ENCODE peak calls at places on chromosomes 12 and 14, in seven cellular contexts. One of them, this sample, is unnamed.

GRCh38 chr14:21092147-21093011 is 6.1 kb downstream of the ZNF219 start:
- DNase-seq in AG04450: no peak
- DNase-seq in NCI-H524: peak
- DNase-seq in amniotic stem cell: no peak
- DNase-seq in cardiac fibroblast: peak
- DNase-seq in activated T-helper 1 cell treated with anti-CD3 and anti-CD28 coated beads, Interleukin-2, amount 50 U/mL, for 16 hours: peak
- DNase-seq in HCEC 1CT: peak
- DNase-seq in this sample: peak

GRCh38 chr14:102493096-102493495 is 16.5 kb downstream of the ANKRD9 start:
- DNase-seq in AG04450: no peak
- DNase-seq in NCI-H524: no peak
- DNase-seq in amniotic stem cell: no peak
- DNase-seq in cardiac fibroblast: no peak
- DNase-seq in activated T-helper 1 cell treated with anti-CD3 and anti-CD28 coated beads, Interleukin-2, amount 50 U/mL, for 16 hours: no peak
- DNase-seq in HCEC 1CT: no peak
- DNase-seq in this sample: no peak

GRCh38 chr12:76299536-76300296 is 48.5 kb downstream of the BBS10 start:
- DNase-seq in AG04450: no peak
- DNase-seq in NCI-H524: peak
- DNase-seq in amniotic stem cell: no peak
- DNase-seq in cardiac fibroblast: no peak
- DNase-seq in activated T-helper 1 cell treated with anti-CD3 and anti-CD28 coated beads, Interleukin-2, amount 50 U/mL, for 16 hours: no peak
- DNase-seq in HCEC 1CT: no peak
- DNase-seq in this sample: no peak

GRCh38 chr14:68547305-68548193 is 245.3 kb downstream of the ZFP36L1 start:
- DNase-seq in AG04450: peak
- DNase-seq in NCI-H524: no peak
- DNase-seq in amniotic stem cell: peak
- DNase-seq in cardiac fibroblast: peak
- DNase-seq in activated T-helper 1 cell treated with anti-CD3 and anti-CD28 coated beads, Interleukin-2, amount 50 U/mL, for 16 hours: no peak
- DNase-seq in HCEC 1CT: peak
- DNase-seq in this sample: no peak

GRCh38 chr14:68722968-68723577 is 69.8 kb downstream of the ZFP36L1 start:
- DNase-seq in AG04450: no peak
- DNase-seq in NCI-H524: no peak
- DNase-seq in amniotic stem cell: no peak
- DNase-seq in cardiac fibroblast: no peak
- DNase-seq in activated T-helper 1 cell treated with anti-CD3 and anti-CD28 coated beads, Interleukin-2, amount 50 U/mL, for 16 hours: no peak
- DNase-seq in HCEC 1CT: no peak
- DNase-seq in this sample: no peak

GRCh38 chr12:29519585-29520182 is 22.2 kb upstream of the OVCH1 start:
- DNase-seq in AG04450: peak
- DNase-seq in NCI-H524: peak
- DNase-seq in amniotic stem cell: peak
- DNase-seq in cardiac fibroblast: peak
- DNase-seq in activated T-helper 1 cell treated with anti-CD3 and anti-CD28 coated beads, Interleukin-2, amount 50 U/mL, for 16 hours: no peak
- DNase-seq in HCEC 1CT: peak
- DNase-seq in this sample: no peak

GRCh38 chr14:69683971-69684370 is 72.6 kb downstream of the SUSD6 start:
- DNase-seq in AG04450: no peak
- DNase-seq in NCI-H524: no peak
- DNase-seq in amniotic stem cell: no peak
- DNase-seq in cardiac fibroblast: no peak
- DNase-seq in activated T-helper 1 cell treated with anti-CD3 and anti-CD28 coated beads, Interleukin-2, amount 50 U/mL, for 16 hours: no peak
- DNase-seq in HCEC 1CT: no peak
- DNase-seq in this sample: no peak

GRCh38 chr14:76546426-76547221 is 170.7 kb downstream of the ESRRB start:
- DNase-seq in AG04450: no peak
- DNase-seq in NCI-H524: peak
- DNase-seq in amniotic stem cell: no peak
- DNase-seq in cardiac fibroblast: no peak
- DNase-seq in activated T-helper 1 cell treated with anti-CD3 and anti-CD28 coated beads, Interleukin-2, amount 50 U/mL, for 16 hours: no peak
- DNase-seq in HCEC 1CT: peak
- DNase-seq in this sample: no peak

GRCh38 chr14:94764573-94764972 is 5.3 kb downstream of the GSC start:
- DNase-seq in AG04450: no peak
- DNase-seq in NCI-H524: no peak
- DNase-seq in amniotic stem cell: no peak
- DNase-seq in cardiac fibroblast: no peak
- DNase-seq in activated T-helper 1 cell treated with anti-CD3 and anti-CD28 coated beads, Interleukin-2, amount 50 U/mL, for 16 hours: no peak
- DNase-seq in HCEC 1CT: no peak
- DNase-seq in this sample: no peak

GRCh38 chr14:54763761-54764160 is 138.9 kb downstream of the GCH1 start:
- DNase-seq in AG04450: no peak
- DNase-seq in NCI-H524: no peak
- DNase-seq in amniotic stem cell: no peak
- DNase-seq in cardiac fibroblast: no peak
- DNase-seq in activated T-helper 1 cell treated with anti-CD3 and anti-CD28 coated beads, Interleukin-2, amount 50 U/mL, for 16 hours: no peak
- DNase-seq in HCEC 1CT: no peak
- DNase-seq in this sample: no peak

GRCh38 chr12:62250671-62251608 is 9.3 kb upstream of the USP15 start:
- DNase-seq in AG04450: no peak
- DNase-seq in NCI-H524: no peak
- DNase-seq in amniotic stem cell: no peak
- DNase-seq in cardiac fibroblast: peak
- DNase-seq in activated T-helper 1 cell treated with anti-CD3 and anti-CD28 coated beads, Interleukin-2, amount 50 U/mL, for 16 hours: no peak
- DNase-seq in HCEC 1CT: peak
- DNase-seq in this sample: no peak

GRCh38 chr12:59891180-59891579 is 295.4 kb downstream of the SLC16A7 start:
- DNase-seq in AG04450: no peak
- DNase-seq in NCI-H524: no peak
- DNase-seq in amniotic stem cell: no peak
- DNase-seq in cardiac fibroblast: no peak
- DNase-seq in activated T-helper 1 cell treated with anti-CD3 and anti-CD28 coated beads, Interleukin-2, amount 50 U/mL, for 16 hours: no peak
- DNase-seq in HCEC 1CT: no peak
- DNase-seq in this sample: no peak

GRCh38 chr14:83463500-83464098 is 1929.9 kb upstream of the SEL1L start:
- DNase-seq in AG04450: peak
- DNase-seq in NCI-H524: peak
- DNase-seq in amniotic stem cell: peak
- DNase-seq in cardiac fibroblast: peak
- DNase-seq in activated T-helper 1 cell treated with anti-CD3 and anti-CD28 coated beads, Interleukin-2, amount 50 U/mL, for 16 hours: no peak
- DNase-seq in HCEC 1CT: peak
- DNase-seq in this sample: peak

GRCh38 chr12:82413994-82414393 is 55.7 kb downstream of the METTL25 start:
- DNase-seq in AG04450: no peak
- DNase-seq in NCI-H524: peak
- DNase-seq in amniotic stem cell: no peak
- DNase-seq in cardiac fibroblast: peak
- DNase-seq in activated T-helper 1 cell treated with anti-CD3 and anti-CD28 coated beads, Interleukin-2, amount 50 U/mL, for 16 hours: no peak
- DNase-seq in HCEC 1CT: no peak
- DNase-seq in this sample: no peak

GRCh38 chr12:63103489-63104131 is 47.4 kb downstream of the AVPR1A start:
- DNase-seq in AG04450: no peak
- DNase-seq in NCI-H524: peak
- DNase-seq in amniotic stem cell: no peak
- DNase-seq in cardiac fibroblast: peak
- DNase-seq in activated T-helper 1 cell treated with anti-CD3 and anti-CD28 coated beads, Interleukin-2, amount 50 U/mL, for 16 hours: no peak
- DNase-seq in HCEC 1CT: no peak
- DNase-seq in this sample: no peak

GRCh38 chr14:94015223-94015622 is 10.9 kb upstream of the OTUB2 start:
- DNase-seq in AG04450: no peak
- DNase-seq in NCI-H524: no peak
- DNase-seq in amniotic stem cell: no peak
- DNase-seq in cardiac fibroblast: no peak
- DNase-seq in activated T-helper 1 cell treated with anti-CD3 and anti-CD28 coated beads, Interleukin-2, amount 50 U/mL, for 16 hours: no peak
- DNase-seq in HCEC 1CT: no peak
- DNase-seq in this sample: no peak

GRCh38 chr12:101939306-101939705 is 61.9 kb downstream of the DRAM1 start:
- DNase-seq in AG04450: no peak
- DNase-seq in NCI-H524: no peak
- DNase-seq in amniotic stem cell: no peak
- DNase-seq in cardiac fibroblast: no peak
- DNase-seq in activated T-helper 1 cell treated with anti-CD3 and anti-CD28 coated beads, Interleukin-2, amount 50 U/mL, for 16 hours: no peak
- DNase-seq in HCEC 1CT: no peak
- DNase-seq in this sample: no peak

GRCh38 chr14:28344381-28344780 is 422.2 kb upstream of the FOXG1 start:
- DNase-seq in AG04450: no peak
- DNase-seq in NCI-H524: no peak
- DNase-seq in amniotic stem cell: no peak
- DNase-seq in cardiac fibroblast: peak
- DNase-seq in activated T-helper 1 cell treated with anti-CD3 and anti-CD28 coated beads, Interleukin-2, amount 50 U/mL, for 16 hours: no peak
- DNase-seq in HCEC 1CT: peak
- DNase-seq in this sample: no peak

GRCh38 chr12:121314441-121314840 is 17.9 kb upstream of the CAMKK2 start:
- DNase-seq in AG04450: no peak
- DNase-seq in NCI-H524: no peak
- DNase-seq in amniotic stem cell: no peak
- DNase-seq in cardiac fibroblast: no peak
- DNase-seq in activated T-helper 1 cell treated with anti-CD3 and anti-CD28 coated beads, Interleukin-2, amount 50 U/mL, for 16 hours: no peak
- DNase-seq in HCEC 1CT: no peak
- DNase-seq in this sample: no peak

GRCh38 chr14:77923131-77923933 is 123.4 kb downstream of the ADCK1 start:
- DNase-seq in AG04450: no peak
- DNase-seq in NCI-H524: peak
- DNase-seq in amniotic stem cell: no peak
- DNase-seq in cardiac fibroblast: no peak
- DNase-seq in activated T-helper 1 cell treated with anti-CD3 and anti-CD28 coated beads, Interleukin-2, amount 50 U/mL, for 16 hours: no peak
- DNase-seq in HCEC 1CT: no peak
- DNase-seq in this sample: no peak

GRCh38 chr12:59689776-59690175 is 93.9 kb downstream of the SLC16A7 start:
- DNase-seq in AG04450: no peak
- DNase-seq in NCI-H524: no peak
- DNase-seq in amniotic stem cell: no peak
- DNase-seq in cardiac fibroblast: no peak
- DNase-seq in activated T-helper 1 cell treated with anti-CD3 and anti-CD28 coated beads, Interleukin-2, amount 50 U/mL, for 16 hours: no peak
- DNase-seq in HCEC 1CT: peak
- DNase-seq in this sample: no peak

GRCh38 chr12:2129076-2129475 is 76.3 kb downstream of the CACNA1C start:
- DNase-seq in AG04450: peak
- DNase-seq in NCI-H524: no peak
- DNase-seq in amniotic stem cell: peak
- DNase-seq in cardiac fibroblast: peak
- DNase-seq in activated T-helper 1 cell treated with anti-CD3 and anti-CD28 coated beads, Interleukin-2, amount 50 U/mL, for 16 hours: no peak
- DNase-seq in HCEC 1CT: peak
- DNase-seq in this sample: no peak

GRCh38 chr12:15772405-15773018 is 16.7 kb downstream of the EPS8 start:
- DNase-seq in AG04450: no peak
- DNase-seq in NCI-H524: no peak
- DNase-seq in amniotic stem cell: peak
- DNase-seq in cardiac fibroblast: peak
- DNase-seq in activated T-helper 1 cell treated with anti-CD3 and anti-CD28 coated beads, Interleukin-2, amount 50 U/mL, for 16 hours: no peak
- DNase-seq in HCEC 1CT: peak
- DNase-seq in this sample: peak

GRCh38 chr12:106204312-106204711 is 43.5 kb downstream of the CKAP4 start:
- DNase-seq in AG04450: no peak
- DNase-seq in NCI-H524: no peak
- DNase-seq in amniotic stem cell: no peak
- DNase-seq in cardiac fibroblast: no peak
- DNase-seq in activated T-helper 1 cell treated with anti-CD3 and anti-CD28 coated beads, Interleukin-2, amount 50 U/mL, for 16 hours: no peak
- DNase-seq in HCEC 1CT: no peak
- DNase-seq in this sample: no peak

GRCh38 chr14:103402700-103403099 is 17.5 kb downstream of the MARK3 start:
- DNase-seq in AG04450: no peak
- DNase-seq in NCI-H524: peak
- DNase-seq in amniotic stem cell: no peak
- DNase-seq in cardiac fibroblast: peak
- DNase-seq in activated T-helper 1 cell treated with anti-CD3 and anti-CD28 coated beads, Interleukin-2, amount 50 U/mL, for 16 hours: no peak
- DNase-seq in HCEC 1CT: peak
- DNase-seq in this sample: no peak

GRCh38 chr14:105192866-105193731 is 12.0 kb upstream of the NUDT14 start:
- DNase-seq in AG04450: no peak
- DNase-seq in NCI-H524: no peak
- DNase-seq in amniotic stem cell: no peak
- DNase-seq in cardiac fibroblast: peak
- DNase-seq in activated T-helper 1 cell treated with anti-CD3 and anti-CD28 coated beads, Interleukin-2, amount 50 U/mL, for 16 hours: no peak
- DNase-seq in HCEC 1CT: peak
- DNase-seq in this sample: no peak

GRCh38 chr12:78696267-78696666 is 168.3 kb upstream of the SYT1 start:
- DNase-seq in AG04450: no peak
- DNase-seq in NCI-H524: no peak
- DNase-seq in amniotic stem cell: no peak
- DNase-seq in cardiac fibroblast: no peak
- DNase-seq in activated T-helper 1 cell treated with anti-CD3 and anti-CD28 coated beads, Interleukin-2, amount 50 U/mL, for 16 hours: no peak
- DNase-seq in HCEC 1CT: no peak
- DNase-seq in this sample: no peak

GRCh38 chr12:31118831-31119530 is 45.3 kb downstream of the DDX11 start:
- DNase-seq in AG04450: no peak
- DNase-seq in NCI-H524: peak
- DNase-seq in amniotic stem cell: no peak
- DNase-seq in cardiac fibroblast: no peak
- DNase-seq in activated T-helper 1 cell treated with anti-CD3 and anti-CD28 coated beads, Interleukin-2, amount 50 U/mL, for 16 hours: no peak
- DNase-seq in HCEC 1CT: peak
- DNase-seq in this sample: no peak

GRCh38 chr12:87119713-87120112 is 863.5 kb upstream of the MGAT4C start:
- DNase-seq in AG04450: no peak
- DNase-seq in NCI-H524: no peak
- DNase-seq in amniotic stem cell: no peak
- DNase-seq in cardiac fibroblast: no peak
- DNase-seq in activated T-helper 1 cell treated with anti-CD3 and anti-CD28 coated beads, Interleukin-2, amount 50 U/mL, for 16 hours: no peak
- DNase-seq in HCEC 1CT: no peak
- DNase-seq in this sample: no peak

GRCh38 chr14:104326848-104327247 is 188.5 kb downstream of the KIF26A start:
- DNase-seq in AG04450: no peak
- DNase-seq in NCI-H524: peak
- DNase-seq in amniotic stem cell: no peak
- DNase-seq in cardiac fibroblast: no peak
- DNase-seq in activated T-helper 1 cell treated with anti-CD3 and anti-CD28 coated beads, Interleukin-2, amount 50 U/mL, for 16 hours: no peak
- DNase-seq in HCEC 1CT: no peak
- DNase-seq in this sample: no peak

GRCh38 chr12:43325786-43326185 is 226.2 kb downstream of the ADAMTS20 start:
- DNase-seq in AG04450: no peak
- DNase-seq in NCI-H524: no peak
- DNase-seq in amniotic stem cell: no peak
- DNase-seq in cardiac fibroblast: no peak
- DNase-seq in activated T-helper 1 cell treated with anti-CD3 and anti-CD28 coated beads, Interleukin-2, amount 50 U/mL, for 16 hours: no peak
- DNase-seq in HCEC 1CT: no peak
- DNase-seq in this sample: no peak

GRCh38 chr12:89707623-89707991 is 1.0 kb downstream of the ATP2B1 start:
- DNase-seq in AG04450: no peak
- DNase-seq in NCI-H524: peak
- DNase-seq in amniotic stem cell: no peak
- DNase-seq in cardiac fibroblast: no peak
- DNase-seq in activated T-helper 1 cell treated with anti-CD3 and anti-CD28 coated beads, Interleukin-2, amount 50 U/mL, for 16 hours: no peak
- DNase-seq in HCEC 1CT: no peak
- DNase-seq in this sample: no peak